ENCODE peak calls at places on chromosomes 2 and 18, in nine cellular contexts. D is transverse colon; V is sigmoid colon; M is tibial artery; Z is mammary epithelial cell; E is CD8-positive, alpha-beta T cell; X is astrocyte; F is endodermal cell; B is right lobe of liver. W is an unnamed sample.
A peak's percentile ranks its signal among the peaks of the same experiment; 100 is the strongest.

GRCh38 chr2:205868773-205869333 is 186.6 kb downstream of the NRP2 start:
- DNase-seq in D (no peak), V (no peak), M (no peak), Z (peak; percentile 72), E (no peak), X (peak; percentile 86), F (no peak), B (no peak), W (peak; percentile 83)

GRCh38 chr2:117794668-117795067 is 19.8 kb upstream of the DDX18 start:
- DNase-seq in D (no peak), V (no peak), M (no peak), Z (no peak), E (no peak), X (peak; percentile 5), F (no peak), B (no peak), W (peak; percentile 73)

GRCh38 chr2:70123051-70123828 is 36.0 kb downstream of the PCBP1 start:
- DNase-seq in D (peak; percentile 43), V (peak; percentile 85), M (peak; percentile 81), Z (no peak), E (no peak), X (peak; percentile 51), F (peak; percentile 94), B (no peak), W (peak; percentile 85)

GRCh38 chr2:132267372-132267771 is 105.6 kb upstream of the ANKRD30BL start:
- DNase-seq in D (no peak), V (no peak), M (no peak), Z (peak; percentile 16), E (no peak), X (no peak), F (peak; percentile 60), B (no peak), W (no peak)

GRCh38 chr2:90207454-90208058 is 1516.1 kb downstream of the RPIA start:
- DNase-seq in D (no peak), V (no peak), M (no peak), Z (no peak), E (no peak), X (no peak), F (no peak), B (no peak), W (peak; percentile 1)

GRCh38 chr18:75203456-75204261 is 5.3 kb downstream of the PTGR3 start:
- DNase-seq in D (no peak), V (no peak), M (no peak), Z (peak; percentile 20), E (no peak), X (peak; percentile 14), F (no peak), B (no peak), W (peak; percentile 83)

GRCh38 chr2:240325006-240325653 is 110.3 kb upstream of the GPC1 start:
- DNase-seq in D (no peak), V (no peak), M (no peak), Z (no peak), E (no peak), X (no peak), F (no peak), B (no peak), W (peak; percentile 73)

GRCh38 chr2:5696741-5697521 is 4.7 kb downstream of the SOX11 start:
- DNase-seq in D (no peak), V (peak; percentile 70), M (no peak), Z (no peak), E (no peak), X (peak; percentile 47), F (peak; percentile 86), B (no peak), W (peak; percentile 81)

GRCh38 chr2:169933124-169933711 is 106.0 kb downstream of the UBR3 start:
- DNase-seq in D (no peak), V (no peak), M (no peak), Z (peak; percentile 12), E (no peak), X (no peak), F (no peak), B (no peak), W (peak; percentile 18)

GRCh38 chr18:13389491-13390131 is 171.1 kb downstream of the LDLRAD4 start:
- DNase-seq in D (no peak), V (peak; percentile 45), M (no peak), Z (no peak), E (no peak), X (no peak), F (no peak), B (no peak), W (peak; percentile 46)

GRCh38 chr2:241976296-241976695 is 106.8 kb downstream of the RTP5 start:
- DNase-seq in D (no peak), V (no peak), M (no peak), Z (no peak), E (no peak), X (no peak), F (peak; percentile 21), B (no peak), W (no peak)

GRCh38 chr2:12320027-12320734 is 396.6 kb upstream of the TRIB2 start:
- DNase-seq in D (no peak), V (no peak), M (peak; percentile 69), Z (no peak), E (no peak), X (peak; percentile 23), F (no peak), B (no peak), W (no peak)

GRCh38 chr2:237732790-237733349 is 65.7 kb upstream of the RBM44 start:
- DNase-seq in D (no peak), V (peak; percentile 71), M (peak; percentile 48), Z (no peak), E (no peak), X (peak; percentile 24), F (peak; percentile 65), B (peak; percentile 67), W (peak; percentile 69)

GRCh38 chr2:239103125-239104098 is 255.5 kb downstream of the TWIST2 start:
- DNase-seq in D (no peak), V (no peak), M (no peak), Z (no peak), E (no peak), X (no peak), F (no peak), B (no peak), W (no peak)

GRCh38 chr2:166803314-166803986 is 84.8 kb upstream of the XIRP2 start:
- DNase-seq in D (no peak), V (no peak), M (no peak), Z (no peak), E (no peak), X (no peak), F (peak; percentile 42), B (no peak), W (no peak)

GRCh38 chr2:206392118-206392517 is 51.2 kb upstream of the ADAM23 start:
- DNase-seq in D (no peak), V (no peak), M (no peak), Z (peak; percentile 55), E (no peak), X (peak; percentile 24), F (peak; percentile 79), B (no peak), W (peak; percentile 89)

GRCh38 chr18:73797419-73797818 is 350.2 kb downstream of the FBXO15 start:
- DNase-seq in D (no peak), V (no peak), M (no peak), Z (no peak), E (no peak), X (no peak), F (no peak), B (no peak), W (no peak)

DNA sequence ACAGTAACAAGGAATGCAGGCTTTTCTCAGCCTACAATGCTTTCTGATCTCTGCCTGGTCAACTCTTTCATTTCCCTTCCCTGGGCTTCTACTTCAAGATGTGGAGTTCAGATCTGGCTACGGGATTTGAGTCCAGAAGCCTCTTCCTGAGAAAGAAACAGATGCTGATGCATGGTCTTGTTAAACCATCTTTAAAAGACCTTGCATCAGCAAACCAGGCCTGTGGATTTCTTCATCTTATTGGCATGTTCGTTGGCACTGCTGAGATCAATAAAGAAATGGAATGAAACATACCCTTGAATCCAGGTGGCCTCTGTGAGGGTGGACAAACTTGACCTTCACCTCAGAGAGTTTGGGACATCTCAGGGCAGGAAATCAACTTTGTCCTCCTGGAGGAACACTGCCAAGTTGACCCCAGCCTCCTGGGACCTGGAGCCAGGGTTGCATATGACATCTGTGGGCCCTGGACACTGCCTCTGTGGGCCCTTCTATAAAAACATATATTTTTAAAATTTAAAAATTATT is 21.4 kb downstream of the IGFBP2 start:
- DNase-seq in D (no peak), V (no peak), M (no peak), Z (no peak), E (no peak), X (no peak), F (no peak), B (no peak), W (no peak)
- H3K27ac ChIP-seq in D (no peak overlapping the region), V (no peak overlapping the region), M (peak overlapping the region; percentile 25), Z (no peak overlapping the region), E (no peak overlapping the region), X (no peak overlapping the region), F (no peak overlapping the region), B (no peak overlapping the region), W (no peak overlapping the region)

DNA sequence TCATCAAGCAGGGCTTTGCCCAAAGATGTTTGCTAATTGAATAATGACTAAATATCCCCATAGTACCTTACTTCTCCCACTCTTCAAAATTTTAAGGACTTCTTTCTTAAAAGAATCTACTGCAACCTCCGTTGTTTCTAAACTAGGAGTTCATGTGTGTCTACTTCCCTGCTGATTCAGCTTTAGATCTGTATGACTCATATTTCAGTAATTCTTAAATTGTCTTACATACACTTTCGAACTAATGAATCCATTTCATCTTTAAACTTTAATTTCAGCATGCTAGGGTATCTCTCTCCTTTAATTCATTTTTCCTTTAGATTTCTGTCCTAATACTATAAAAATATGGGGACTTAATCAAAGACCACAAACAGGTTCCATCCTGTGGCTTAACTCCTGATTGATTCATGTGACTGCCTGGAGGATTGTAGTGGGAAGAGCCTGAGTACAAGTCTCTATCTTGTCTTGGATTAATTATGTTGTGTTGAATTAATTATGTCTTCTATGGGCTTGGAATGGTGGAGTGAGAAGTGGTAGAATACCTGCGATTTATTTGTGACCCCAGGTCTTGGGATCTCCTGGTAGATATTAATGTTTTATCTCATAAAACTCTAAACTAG is 24.9 kb upstream of the COL5A2 start:
- DNase-seq in D (no peak), V (no peak), M (no peak), Z (peak; percentile 41), E (no peak), X (peak; percentile 80), F (no peak), B (no peak), W (peak; percentile 56)
- H3K4me3 ChIP-seq in D (no peak overlapping the region), V (no peak overlapping the region), M (no peak overlapping the region), Z (no peak overlapping the region), E (no peak overlapping the region), X (no peak overlapping the region), F (no peak overlapping the region), B (no peak overlapping the region), W (peak overlapping the region; percentile 59)

GRCh38 chr2:46545015-46545839 is 65.9 kb downstream of the TMEM247 start:
- DNase-seq in D (no peak), V (no peak), M (no peak), Z (no peak), E (no peak), X (no peak), F (no peak), B (no peak), W (peak; percentile 21)
- H3K27ac ChIP-seq in D (peak overlapping the region; percentile 98), V (peak overlapping the region; percentile 98), M (peak overlapping the region; percentile 99), Z (no peak overlapping the region), E (no peak overlapping the region), X (no peak overlapping the region), F (no peak overlapping the region), B (peak overlapping the region; percentile 94), W (peak overlapping the region; percentile 86)

DNA sequence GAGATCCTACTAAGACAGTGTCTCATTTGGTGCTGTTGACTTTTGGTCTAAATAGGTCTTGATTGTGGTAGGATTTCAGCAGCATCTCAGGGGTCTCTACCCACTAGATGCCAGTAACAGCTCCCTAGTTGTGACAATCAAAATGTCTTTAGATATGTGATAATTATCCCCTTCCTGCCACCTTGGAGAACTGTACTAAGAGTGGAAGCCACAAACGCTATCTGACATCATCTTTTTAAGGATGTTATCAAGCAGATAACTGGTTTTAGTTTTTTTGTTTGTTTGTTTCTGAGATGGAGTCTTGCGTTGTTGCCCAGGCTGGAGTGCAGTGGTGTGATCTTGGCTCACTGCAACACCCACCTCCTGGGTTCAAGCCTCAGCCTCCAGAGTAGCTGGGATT is 3.1 kb downstream of the MGAT5 start:
- DNase-seq in D (no peak), V (no peak), M (no peak), Z (no peak), E (no peak), X (no peak), F (no peak), B (no peak), W (no peak)
- H3K4me3 ChIP-seq in D (no peak overlapping the region), V (no peak overlapping the region), M (no peak overlapping the region), Z (no peak overlapping the region), E (no peak overlapping the region), X (no peak overlapping the region), F (no peak overlapping the region), B (no peak overlapping the region), W (no peak overlapping the region)

W was measured in osteoblast.